ENCODE peak calls at places on chromosomes 13 and 19, in six cellular contexts. Q, M, U, Z, L and E are unnamed samples.
A peak's percentile ranks its signal among the peaks of the same experiment; 100 is the strongest.

GRCh38 chr19:13692096-13692495 is 72.2 kb upstream of the MRI1 start:
- DNase-seq in M (no peak), U (no peak), Q (peak; percentile 60), L (no peak), Z (no peak), E (no peak)

GRCh38 chr19:42501733-42502132 is 26.5 kb downstream of the CEACAM1 start:
- DNase-seq in L (no peak), Q (no peak), Z (no peak), U (no peak), M (no peak), E (no peak)

GRCh38 chr13:91058066-91058465 is 289.4 kb upstream of the MIR17HG start:
- DNase-seq in L (no peak), U (no peak), Z (no peak), Q (no peak), M (no peak), E (no peak)

GRCh38 chr19:30263719-30264440 is 108.3 kb upstream of the ZNF536 start:
- DNase-seq in Z (no peak), U (no peak), Q (no peak), M (no peak), L (no peak), E (no peak)

GRCh38 chr19:45402469-45403070 is 2.3 kb downstream of the PPP1R13L start:
- DNase-seq in Z (peak; percentile 72), L (peak; percentile 69), U (peak; percentile 84), Q (no peak), M (peak; percentile 31), E (peak; percentile 62)

GRCh38 chr13:73849292-73849691 is 284.9 kb downstream of the KLF12 start:
- DNase-seq in Z (no peak), U (no peak), L (peak; percentile 6), Q (peak; percentile 52), M (no peak), E (no peak)

GRCh38 chr13:73440296-73440895 is 381.6 kb downstream of the KLF5 start:
- DNase-seq in Z (peak; percentile 41), L (no peak), U (no peak), M (no peak), Q (no peak), E (no peak)

GRCh38 chr13:67515895-67516294 is 285.8 kb upstream of the PCDH9 start:
- DNase-seq in Z (no peak), M (no peak), U (no peak), Q (peak; percentile 75), L (no peak), E (no peak)

GRCh38 chr13:98142427-98143156 is at the start of gene FARP1:
- DNase-seq in Q (peak; percentile 65), Z (peak; percentile 79), U (peak; percentile 95), L (peak; percentile 86), M (peak; percentile 88), E (peak; percentile 79)

GRCh38 chr19:33472696-33473624 is 48.6 kb downstream of the PEPD start:
- DNase-seq in Z (no peak), U (no peak), Q (peak; percentile 99), M (no peak), L (no peak), E (no peak)

GRCh38 chr19:14871619-14872230 is 14.2 kb downstream of the OR7A17 start:
- DNase-seq in L (no peak), Z (no peak), U (no peak), Q (peak; percentile 11), M (no peak), E (no peak)

GRCh38 chr19:12162513-12162881 is 399 bp upstream of the ZNF136 start:
- DNase-seq in U (no peak), L (no peak), Z (no peak), Q (no peak), M (no peak), E (no peak)

GRCh38 chr13:114010401-114011101 is 36.7 kb upstream of the C13orf46 start:
- DNase-seq in U (no peak), Z (no peak), M (no peak), Q (no peak), L (no peak), E (no peak)

GRCh38 chr19:703329-703650 is 5.4 kb upstream of the PALM start:
- DNase-seq in M (no peak), L (no peak), U (no peak), Q (no peak), Z (no peak), E (no peak)
- H3K4me3 ChIP-seq in M (peak overlapping the region; percentile 12), L (no peak overlapping the region), U (no peak overlapping the region), Q (no peak overlapping the region), Z (no peak overlapping the region), E (peak overlapping the region; percentile 52)

GRCh38 chr19:20964798-20965197 is 41.7 kb downstream of the ZNF85 start:
- DNase-seq in Z (no peak), M (no peak), L (peak; percentile 13), Q (no peak), U (no peak), E (no peak)
- TF ChIP-seq CTCF in Z (no peak), M (peak; percentile 8), L (peak; percentile 35), Q (no peak), U (no peak), E (no peak)

GRCh38 chr13:96988441-96988840 is 5.8 kb downstream of the OXGR1 start:
- DNase-seq in L (no peak), M (no peak), Z (no peak), U (no peak), Q (no peak), E (no peak)

GRCh38 chr13:96982672-96983071 is 11.6 kb downstream of the OXGR1 start:
- DNase-seq in U (no peak), L (no peak), M (no peak), Q (no peak), Z (no peak), E (no peak)

DNA sequence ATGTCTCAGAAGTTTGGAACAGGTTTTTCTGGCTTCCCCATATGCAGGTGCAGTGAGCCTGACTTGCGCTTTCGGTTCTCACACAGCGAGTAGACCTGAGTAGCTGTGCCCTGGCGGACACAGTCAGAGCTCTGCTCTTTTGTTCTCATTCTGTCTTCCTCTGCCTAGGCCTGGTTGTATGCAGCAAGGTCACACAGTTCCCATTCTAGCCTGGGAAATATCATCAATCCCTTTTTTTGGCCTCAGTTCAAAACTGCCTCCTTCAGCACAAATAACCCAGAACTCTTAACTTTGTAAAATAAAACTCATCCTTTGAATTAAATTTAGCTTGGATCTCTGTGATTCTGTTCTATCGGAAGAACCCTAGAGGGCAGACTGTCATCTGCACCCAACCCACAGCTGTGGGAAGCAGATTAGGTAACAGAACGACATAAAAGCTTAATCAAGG is 10.2 kb downstream of the OXGR1 start:
- DNase-seq in Z (peak; percentile 73), Q (no peak), L (peak; percentile 81), M (peak; percentile 78), U (peak; percentile 68), E (no peak)
- H3K4me3 ChIP-seq in Z (no peak overlapping the region), Q (no peak overlapping the region), L (no peak overlapping the region), M (no peak overlapping the region), U (peak overlapping the region; percentile 3), E (peak overlapping the region; percentile 2)

DNA sequence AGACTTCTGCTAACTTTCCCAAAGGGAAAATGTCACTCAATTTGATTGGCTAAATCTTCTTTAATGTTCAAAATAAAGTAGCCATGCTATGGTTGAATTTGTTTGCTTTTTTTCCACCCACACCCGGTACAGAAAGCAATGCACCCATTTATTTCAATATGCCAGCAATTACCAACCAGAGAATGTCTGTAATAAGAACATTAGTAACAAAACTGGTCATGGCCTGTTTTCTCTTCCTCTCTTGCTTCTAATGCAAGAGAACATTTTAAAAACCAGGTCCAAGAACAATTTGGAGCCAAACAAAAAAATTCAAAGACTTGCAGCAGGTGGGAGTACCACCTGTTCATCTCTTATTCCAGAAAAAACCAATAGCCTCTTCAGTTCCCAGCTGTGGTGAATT is 1108.8 kb upstream of the PCDH20 start:
- DNase-seq in M (no peak), Q (no peak), Z (no peak), U (no peak), L (no peak), E (no peak)
- TF ChIP-seq CTCF in M (no peak), Q (no peak), Z (no peak), U (no peak), L (no peak), E (no peak)